ENCODE peak calls at places on chromosomes 2 and 18, in six cellular contexts. U is fibroblast of lung, B is cardiac muscle cell, C is thyroid gland, K is heart right ventricle, P is RWPE2. E is an unnamed sample. For H3K36me3 and H3K27me3, the result is how much of the 10 kb centered on the place peaks cover.

GRCh38 chr18:42883177-42883576 is 232.3 kb downstream of the RIT2 start:
- DNase-seq in B (no peak), K (no peak), P (no peak), U (no peak), C (no peak), E (no peak)

GRCh38 chr2:74648009-74648443 is at the start of gene M1AP:
- DNase-seq in U (no peak), C (peak), K (no peak), P (no peak), B (no peak), E (no peak)

GRCh38 chr2:3101016-3101703 is 276.5 kb downstream of the EIPR1 start:
- DNase-seq in C (no peak), K (no peak), B (no peak), P (no peak), U (no peak), E (no peak)

GRCh38 chr18:8548186-8548585 is 61.1 kb upstream of the RAB12 start:
- DNase-seq in P (no peak), B (no peak), K (no peak), U (no peak), C (no peak), E (no peak)

GRCh38 chr2:27737676-27738348 is 33.7 kb upstream of the MRPL33 start:
- DNase-seq in U (peak), P (no peak), K (peak), C (no peak), B (no peak), E (no peak)

GRCh38 chr18:2411381-2411977 is 159.8 kb downstream of the METTL4 start:
- DNase-seq in C (no peak), P (no peak), B (no peak), K (no peak), U (peak), E (no peak)

GRCh38 chr2:8009010-8009597 is 672.8 kb upstream of the ID2 start:
- DNase-seq in P (no peak), C (no peak), U (no peak), B (no peak), K (no peak), E (no peak)

GRCh38 chr2:237743561-237744269 is 54.9 kb upstream of the RBM44 start:
- DNase-seq in P (no peak), B (no peak), K (no peak), C (no peak), U (no peak), E (no peak)

GRCh38 chr2:205372141-205372540 is 310.2 kb upstream of the NRP2 start:
- DNase-seq in U (peak), C (no peak), P (no peak), K (no peak), B (peak), E (no peak)

GRCh38 chr2:23096905-23097602 is 287.9 kb upstream of the KLHL29 start:
- DNase-seq in C (no peak), P (no peak), K (no peak), U (no peak), B (no peak), E (no peak)

GRCh38 chr2:191892391-191892790 is 45.5 kb upstream of the CAVIN2 start:
- DNase-seq in C (no peak), U (peak), K (no peak), B (no peak), P (no peak), E (no peak)

GRCh38 chr2:190677255-190677654 is 28.4 kb downstream of the NAB1 start:
- DNase-seq in B (no peak), K (no peak), C (no peak), P (no peak), U (no peak), E (no peak)

GRCh38 chr18:55318864-55319516 is 269.0 kb downstream of the TCF4 start:
- DNase-seq in U (peak), B (no peak), K (no peak), C (no peak), P (no peak), E (no peak)

GRCh38 chr18:26471027-26471426 is 77.3 kb downstream of the KCTD1 start:
- DNase-seq in C (no peak), K (no peak), U (no peak), B (peak), P (no peak), E (no peak)

GRCh38 chr2:62221141-62221540 is 25.2 kb downstream of the B3GNT2 start:
- DNase-seq in K (no peak), B (no peak), C (no peak), P (no peak), U (peak), E (no peak)

GRCh38 chr18:31386683-31387082 is 10.1 kb downstream of the DSG4 start:
- DNase-seq in B (no peak), C (peak), K (no peak), U (no peak), P (no peak), E (no peak)

GRCh38 chr2:216700778-216701177 is 5.4 kb upstream of the IGFBP5 start:
- DNase-seq in C (no peak), P (no peak), K (no peak), U (no peak), B (no peak), E (no peak)

GRCh38 chr2:11305958-11306357 is 38.5 kb downstream of the ROCK2 start:
- DNase-seq in K (no peak), C (no peak), U (peak), P (no peak), B (no peak), E (no peak)

GRCh38 chr2:65128297-65129190 is 1.4 kb downstream of the RAB1A start:
- DNase-seq in P (no peak), B (no peak), C (peak), K (no peak), U (peak), E (no peak)

GRCh38 chr2:64401501-64401880 is 52.5 kb upstream of the LGALSL start:
- DNase-seq in C (peak), U (no peak), K (no peak), B (peak), P (no peak), E (peak)

GRCh38 chr2:106972782-106973181 is 86.8 kb upstream of the ST6GAL2 start:
- DNase-seq in U (no peak), B (no peak), K (no peak), C (no peak), P (no peak), E (no peak)

GRCh38 chr2:201827621-201828020 is 21.3 kb downstream of the CDK15 start:
- DNase-seq in U (no peak), K (no peak), P (no peak), C (no peak), B (no peak), E (no peak)

GRCh38 chr2:169768262-169768995 is 30.2 kb upstream of the SSB start:
- DNase-seq in P (no peak), C (peak), K (peak), B (no peak), U (no peak), E (no peak)

GRCh38 chr18:49612515-49613033 is 50.7 kb downstream of the LIPG start:
- DNase-seq in B (no peak), C (peak), K (no peak), P (no peak), U (no peak), E (no peak)

GRCh38 chr2:118881490-118882129 is 34.2 kb upstream of the EN1 start:
- DNase-seq in U (peak), K (peak), B (peak), C (peak), P (no peak), E (peak)

GRCh38 chr2:113175101-113175628 is 1.4 kb downstream of the PSD4 start:
- DNase-seq in U (no peak), P (no peak), B (no peak), C (peak), K (no peak), E (no peak)

GRCh38 chr2:200104015-200104414 is 148.6 kb downstream of the MAIP1 start:
- DNase-seq in U (peak), B (no peak), P (no peak), K (no peak), C (no peak), E (no peak)

GRCh38 chr2:18883626-18884456 is 294.5 kb upstream of the NT5C1B start:
- DNase-seq in P (no peak), U (peak), B (no peak), K (no peak), C (peak), E (peak)

GRCh38 chr2:70960833-70961647 is 17.4 kb upstream of the ANKRD53 start:
- DNase-seq in B (no peak), U (no peak), P (no peak), C (no peak), K (no peak), E (no peak)

GRCh38 chr2:77484026-77484425 is 38.1 kb downstream of the LRRTM4 start:
- DNase-seq in B (no peak), K (no peak), C (no peak), U (no peak), P (no peak), E (no peak)

GRCh38 chr2:16617282-16618266 is 48.1 kb downstream of the CYRIA start:
- DNase-seq in U (peak), C (peak), P (no peak), B (peak), K (no peak), E (peak)

GRCh38 chr2:240060977-240061591 is 7.8 kb upstream of the OR6B3 start:
- DNase-seq in U (peak), K (no peak), B (peak), P (no peak), C (peak), E (peak)

GRCh38 chr2:208000701-208001395 is 24.5 kb downstream of the PLEKHM3 start:
- DNase-seq in B (no peak), U (no peak), C (no peak), P (no peak), K (no peak), E (no peak)

GRCh38 chr2:207996848-207997247 is 28.5 kb downstream of the PLEKHM3 start:
- DNase-seq in B (no peak), K (no peak), P (no peak), C (no peak), U (no peak), E (no peak)

GRCh38 chr2:208006325-208006724 is 19.0 kb downstream of the PLEKHM3 start:
- DNase-seq in P (no peak), U (no peak), B (no peak), C (no peak), K (no peak), E (no peak)

GRCh38 chr2:208006833-208007232 is 18.5 kb downstream of the PLEKHM3 start:
- DNase-seq in P (no peak), B (no peak), C (no peak), U (no peak), K (no peak), E (no peak)

DNA sequence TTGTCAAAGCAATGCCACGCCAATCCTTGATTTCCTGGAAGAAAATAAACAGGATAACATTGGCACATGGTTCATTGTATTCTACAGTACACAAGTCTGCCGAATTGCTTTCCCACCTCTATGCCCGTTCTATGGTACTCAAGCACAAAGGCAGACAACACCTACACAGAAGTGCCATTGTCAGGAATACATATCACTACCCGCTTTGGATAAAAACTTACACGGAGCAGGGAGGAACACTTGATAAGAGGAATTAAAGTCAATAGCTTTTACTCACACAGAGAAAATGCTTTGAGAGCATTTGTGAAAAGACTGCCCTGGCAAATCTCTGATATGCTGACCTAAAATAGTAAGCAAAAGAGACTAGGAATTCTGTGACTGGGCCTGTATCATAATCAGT is 23.4 kb downstream of the PLEKHM3 start:
- DNase-seq in P (no peak), C (no peak), U (no peak), B (no peak), K (no peak), E (no peak)
- H3K27ac ChIP-seq in P (no peak), C (no peak), U (no peak), B (peak), K (peak), E (no peak)

DNA sequence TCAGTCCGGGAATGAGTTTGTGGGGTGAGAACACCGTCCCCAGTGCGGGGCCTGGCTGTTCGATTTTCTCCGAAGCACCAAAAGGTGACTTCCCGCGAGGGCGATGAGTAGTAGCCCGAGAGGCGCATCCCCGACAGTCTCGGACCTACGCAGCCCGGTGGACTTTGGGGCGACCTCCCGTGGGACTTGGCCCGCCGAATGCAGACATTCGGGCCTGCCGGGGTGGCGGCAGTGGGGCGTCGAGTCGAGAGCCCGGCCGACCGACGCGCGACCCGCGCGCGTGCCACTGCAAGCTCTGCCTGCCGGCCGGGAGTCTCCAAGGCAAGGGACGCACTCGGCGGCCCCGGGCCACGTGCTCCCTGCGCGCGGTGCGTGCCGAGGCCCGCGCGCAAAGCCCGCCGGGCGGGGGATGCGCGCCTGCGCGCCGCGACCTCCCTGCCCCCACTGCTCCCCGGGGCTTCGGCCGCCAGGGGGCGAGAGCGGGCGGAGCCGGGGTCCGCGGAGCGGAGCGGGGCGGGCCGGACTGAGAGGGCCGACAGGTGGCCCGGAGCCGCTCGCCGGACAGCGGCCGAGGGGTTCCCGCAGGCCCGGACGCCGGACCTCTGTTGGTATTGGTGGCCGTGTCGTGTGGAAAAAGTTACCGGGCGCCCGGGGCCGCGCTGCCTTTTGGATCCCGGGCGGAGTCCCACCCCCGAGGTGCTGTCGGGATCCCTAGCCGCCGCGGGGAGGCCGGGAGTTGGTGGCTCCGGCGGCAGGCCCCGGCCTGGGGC is 1.8 kb downstream of the PTMA start:
- DNase-seq in P (no peak), B (peak), U (peak), C (peak), K (peak), E (peak)
- H3K36me3 ChIP-seq in P (under half), B (under half), U (under half), C (under half), K (under half), E (half or more)

GRCh38 chr2:232375164-232375563 is 3.4 kb upstream of the ALPP start:
- DNase-seq in U (no peak), K (no peak), P (peak), B (no peak), C (no peak), E (no peak)
- H3K27me3 ChIP-seq in U (under half), K (under half), P (under half), B (under half), C (under half), E (under half)

DNA sequence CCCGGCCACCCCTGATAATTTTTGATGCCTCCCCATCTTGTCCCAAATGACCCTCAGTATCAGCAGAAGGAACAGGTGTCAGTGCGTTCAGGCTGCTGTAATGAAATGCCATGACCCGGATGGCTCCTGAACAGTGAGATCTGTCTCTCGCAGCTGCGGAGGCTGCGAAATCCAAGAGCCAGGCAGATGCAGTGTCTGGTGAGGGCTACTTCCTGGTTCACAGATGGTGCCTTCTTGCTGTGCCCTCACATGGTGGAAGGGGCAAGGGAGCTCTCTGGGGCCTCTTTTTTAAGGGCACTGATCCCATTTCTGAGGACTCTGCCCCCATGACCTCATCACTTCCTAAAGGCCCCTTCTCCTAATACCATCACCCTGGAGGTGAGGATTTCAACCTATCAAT is 152.2 kb downstream of the TWIST2 start:
- DNase-seq in P (no peak), B (no peak), K (no peak), U (no peak), C (no peak), E (no peak)
- H3K27ac ChIP-seq in P (no peak), B (no peak), K (no peak), U (no peak), C (no peak), E (no peak)

GRCh38 chr2:179619947-179620467 is 241.4 kb downstream of the ZNF385B start:
- DNase-seq in C (no peak), K (no peak), U (no peak), B (no peak), P (no peak), E (no peak)
- H3K36me3 ChIP-seq in C (under half), K (under half), U (under half), B (under half), P (under half), E (under half)

GRCh38 chr18:47561316-47561715 is 309.9 kb upstream of the SKOR2 start:
- DNase-seq in B (no peak), P (no peak), U (no peak), K (no peak), C (no peak), E (no peak)
- H3K27me3 ChIP-seq in B (under half), P (under half), U (under half), K (under half), C (under half), E (under half)

DNA sequence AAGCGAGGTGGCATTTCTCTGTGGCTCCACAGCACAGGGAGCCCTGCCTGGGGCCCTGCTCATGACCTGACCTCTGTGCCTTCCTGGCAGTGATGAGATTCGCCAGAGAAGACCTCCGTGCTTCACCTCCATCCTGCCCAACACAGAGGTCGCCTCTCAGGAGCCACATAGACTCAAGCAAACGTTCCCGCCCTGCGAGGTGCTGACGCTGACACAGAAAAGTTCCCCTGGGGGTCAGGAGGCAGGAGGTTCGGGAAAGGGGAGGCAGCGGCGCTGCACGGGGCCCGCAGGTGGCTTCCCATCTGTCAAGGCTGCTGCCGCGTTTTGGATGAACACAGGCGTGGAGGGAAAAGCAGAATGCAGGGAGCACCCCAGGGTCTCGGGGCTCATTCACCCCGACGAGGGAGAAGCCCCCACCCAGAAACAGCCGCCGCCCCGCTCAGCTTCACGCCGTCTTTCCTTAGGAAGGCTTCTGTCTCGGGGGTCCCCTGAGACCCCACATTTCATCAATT is 579.6 kb upstream of the SALL3 start:
- DNase-seq in B (no peak), K (no peak), P (no peak), U (no peak), C (no peak), E (no peak)
- H3K27ac ChIP-seq in B (no peak), K (no peak), P (no peak), U (no peak), C (no peak), E (no peak)